ENCODE peak calls at places on chromosomes 12 and 14, in six cellular contexts. W is upper lobe of right lung, G is mesothelial cell of epicardium, T is AG09319, C is fibroblast of lung, R is cardiac fibroblast. L is an unnamed sample.
A peak's percentile ranks its signal among the peaks of the same experiment; 100 is the strongest.

GRCh38 chr14:67883717-67884116 is 64.1 kb downstream of the RAD51B start:
- DNase-seq in W (no peak), T (no peak), R (peak; percentile 56), C (peak; percentile 44), G (no peak), L (no peak)

GRCh38 chr12:94235894-94236293 is 87.5 kb downstream of the PLXNC1 start:
- DNase-seq in T (no peak), W (no peak), G (no peak), R (no peak), C (no peak), L (no peak)

GRCh38 chr14:99241314-99242035 is 30.5 kb downstream of the BCL11B start:
- DNase-seq in R (no peak), W (no peak), T (no peak), G (no peak), C (no peak), L (no peak)

GRCh38 chr12:82723093-82723492 is 36.4 kb downstream of the TMTC2 start:
- DNase-seq in C (no peak), T (no peak), W (no peak), G (no peak), R (no peak), L (no peak)

GRCh38 chr12:96456265-96456974 is 33.0 kb upstream of the CFAP54 start:
- DNase-seq in C (no peak), T (no peak), G (no peak), W (no peak), R (no peak), L (no peak)

GRCh38 chr12:109482894-109483293 is 5.5 kb downstream of the UBE3B start:
- DNase-seq in G (no peak), C (no peak), R (no peak), T (no peak), W (no peak), L (no peak)

GRCh38 chr14:80152166-80152565 is 59.1 kb downstream of the DIO2 start:
- DNase-seq in G (no peak), W (no peak), R (no peak), T (no peak), C (no peak), L (no peak)

GRCh38 chr12:51806896-51807295 is 41.6 kb downstream of the FIGNL2 start:
- DNase-seq in G (no peak), W (no peak), T (no peak), R (no peak), C (no peak), L (no peak)

GRCh38 chr14:64213853-64214570 is 80.2 kb downstream of the ESR2 start:
- DNase-seq in R (no peak), T (no peak), G (no peak), C (no peak), W (no peak), L (no peak)

GRCh38 chr12:111202237-111202592 is 166.7 kb downstream of the PHETA1 start:
- DNase-seq in W (no peak), R (no peak), C (no peak), G (no peak), T (no peak), L (no peak)

GRCh38 chr14:87156878-87157277 is 836.1 kb downstream of the GALC start:
- DNase-seq in T (no peak), C (no peak), W (no peak), R (no peak), G (no peak), L (no peak)

GRCh38 chr14:68549966-68550705 is 242.7 kb downstream of the ZFP36L1 start:
- DNase-seq in T (no peak), W (no peak), R (peak; percentile 70), G (no peak), C (peak; percentile 58), L (no peak)

GRCh38 chr12:67826946-67827719 is 162.1 kb upstream of the IFNG-AS1 start:
- DNase-seq in W (no peak), T (no peak), C (peak; percentile 9), R (peak; percentile 37), G (no peak), L (no peak)

GRCh38 chr14:66371776-66372175 is 114.4 kb upstream of the CCDC196 start:
- DNase-seq in C (no peak), G (no peak), T (no peak), W (no peak), R (no peak), L (no peak)

GRCh38 chr12:126937431-126937830 is 1329.5 kb upstream of the TMEM132C start:
- DNase-seq in W (no peak), G (no peak), R (no peak), C (no peak), T (no peak), L (no peak)

GRCh38 chr12:56385873-56386272 is 23.2 kb upstream of the APOF start:
- DNase-seq in R (no peak), T (no peak), W (no peak), C (no peak), G (no peak), L (no peak)

GRCh38 chr14:91401751-91402150 is 15.9 kb downstream of the CCDC88C start:
- DNase-seq in G (no peak), R (no peak), T (no peak), W (no peak), C (no peak), L (no peak)

GRCh38 chr12:48991247-48992050 is 7.7 kb downstream of the DDN start:
- DNase-seq in C (no peak), G (no peak), W (no peak), T (no peak), R (no peak), L (no peak)

GRCh38 chr12:48985901-48986300 is 7.8 kb downstream of the WNT1 start:
- DNase-seq in T (no peak), C (no peak), G (no peak), W (no peak), R (no peak), L (no peak)

GRCh38 chr12:48986720-48987291 is 8.7 kb downstream of the WNT1 start:
- DNase-seq in C (no peak), G (no peak), R (no peak), W (no peak), T (no peak), L (no peak)

GRCh38 chr12:48985475-48985897 is 7.4 kb downstream of the WNT1 start:
- DNase-seq in T (no peak), W (no peak), C (no peak), G (no peak), R (no peak), L (no peak)

DNA sequence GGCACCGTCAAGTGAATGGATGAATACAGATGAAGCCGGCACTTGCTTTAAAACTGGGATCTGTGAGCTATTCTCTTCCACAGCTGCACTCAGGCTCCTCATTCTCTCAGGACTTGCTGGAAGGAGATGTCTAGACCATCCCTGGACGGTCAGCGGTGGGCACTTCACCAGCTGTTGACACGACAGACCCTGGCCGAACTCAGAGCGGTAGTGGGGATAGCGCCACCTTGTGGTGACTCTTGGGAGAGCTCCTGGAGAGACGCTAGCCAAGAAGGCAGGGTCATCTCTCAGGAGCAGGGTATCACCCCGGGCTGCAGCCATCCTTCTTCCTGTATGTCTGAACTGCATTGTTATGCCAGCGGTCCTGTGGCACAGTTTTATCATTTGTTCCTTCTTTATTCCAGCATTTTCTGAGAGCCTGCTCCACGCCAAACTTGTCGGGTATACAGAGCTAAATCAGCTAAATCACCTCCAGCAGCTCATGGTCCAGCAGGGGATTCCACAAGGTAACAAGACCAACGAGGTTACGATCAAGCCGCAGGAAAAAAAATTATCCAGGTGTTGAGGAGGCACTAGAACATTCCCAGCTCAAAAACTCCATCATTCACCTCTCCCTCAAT is 10.0 kb downstream of the WNT1 start:
- DNase-seq in W (peak; percentile 80), R (peak; percentile 55), G (no peak), T (no peak), C (peak; percentile 49), L (peak; percentile 90)
- TF ChIP-seq CTCF in W (peak; percentile 84), R (peak; percentile 92), G (peak; percentile 86), T (peak; percentile 84), C (peak; percentile 63), L (no peak)

DNA sequence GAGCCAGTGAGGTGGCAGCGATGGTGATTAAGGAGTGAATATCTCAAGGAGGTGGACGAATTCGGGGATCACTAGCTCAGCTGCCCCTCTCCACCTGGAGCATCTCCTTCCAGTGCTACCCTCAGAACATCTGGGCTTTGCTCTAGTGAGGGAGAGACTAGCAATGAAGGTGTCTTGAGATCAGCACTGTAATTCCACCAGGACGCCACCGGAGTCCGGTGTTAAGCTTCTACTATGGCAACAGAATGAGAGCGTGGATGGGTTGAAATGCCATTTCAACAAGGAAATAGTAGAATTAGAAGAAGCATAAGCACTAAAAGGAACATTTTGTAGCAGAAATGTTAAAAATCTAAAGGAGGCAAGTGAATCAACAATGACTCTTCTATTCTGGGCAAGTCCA is 61.1 kb downstream of the NTF3 start:
- DNase-seq in G (no peak), R (no peak), W (no peak), T (no peak), C (no peak), L (no peak)
- TF ChIP-seq CTCF in G (no peak), R (no peak), W (no peak), T (no peak), C (peak; percentile 7), L (no peak)

DNA sequence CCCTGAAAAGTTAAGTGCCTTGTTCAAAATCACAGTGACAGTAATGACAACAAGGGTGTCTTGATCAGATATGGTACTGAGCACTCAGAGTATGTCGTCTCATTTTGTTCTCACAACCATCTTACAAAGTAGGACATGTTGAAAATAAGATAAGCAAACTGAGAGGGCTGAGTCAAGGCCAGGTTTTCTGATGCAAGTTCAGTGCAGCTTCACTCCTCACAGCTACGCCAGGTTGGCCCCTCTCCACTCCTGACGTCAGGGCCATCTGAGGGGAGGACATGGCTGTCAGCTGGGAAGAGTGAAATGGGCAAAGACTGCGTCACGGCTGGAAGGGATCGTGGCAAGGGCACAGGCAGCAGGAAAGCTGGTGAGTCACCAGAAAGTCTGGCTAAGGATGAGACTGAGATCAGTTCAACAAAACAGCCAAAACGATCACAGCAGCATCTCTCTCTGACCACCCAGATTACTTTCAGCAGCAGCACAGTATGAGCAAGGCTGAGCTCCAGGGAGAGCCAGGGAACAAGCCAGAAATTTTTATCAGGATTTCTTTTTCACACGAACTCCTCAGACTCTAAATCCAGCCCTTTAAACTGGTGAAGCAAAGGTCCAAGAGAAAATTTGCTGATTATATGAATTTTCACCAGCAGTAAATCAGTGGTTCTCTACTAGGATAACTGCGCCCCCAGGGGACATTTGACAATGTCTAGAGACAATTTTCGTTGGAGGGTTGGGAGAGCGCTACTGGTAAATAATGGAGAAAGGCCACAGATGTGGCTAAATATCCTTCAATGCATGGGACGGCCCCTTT is 297.9 kb upstream of the AMIGO2 start:
- DNase-seq in T (peak; percentile 98), G (no peak), C (peak; percentile 100), R (peak; percentile 100), W (peak; percentile 76), L (peak; percentile 98)
- TF ChIP-seq CTCF in T (no peak), G (no peak), C (no peak), R (no peak), W (no peak), L (no peak)

DNA sequence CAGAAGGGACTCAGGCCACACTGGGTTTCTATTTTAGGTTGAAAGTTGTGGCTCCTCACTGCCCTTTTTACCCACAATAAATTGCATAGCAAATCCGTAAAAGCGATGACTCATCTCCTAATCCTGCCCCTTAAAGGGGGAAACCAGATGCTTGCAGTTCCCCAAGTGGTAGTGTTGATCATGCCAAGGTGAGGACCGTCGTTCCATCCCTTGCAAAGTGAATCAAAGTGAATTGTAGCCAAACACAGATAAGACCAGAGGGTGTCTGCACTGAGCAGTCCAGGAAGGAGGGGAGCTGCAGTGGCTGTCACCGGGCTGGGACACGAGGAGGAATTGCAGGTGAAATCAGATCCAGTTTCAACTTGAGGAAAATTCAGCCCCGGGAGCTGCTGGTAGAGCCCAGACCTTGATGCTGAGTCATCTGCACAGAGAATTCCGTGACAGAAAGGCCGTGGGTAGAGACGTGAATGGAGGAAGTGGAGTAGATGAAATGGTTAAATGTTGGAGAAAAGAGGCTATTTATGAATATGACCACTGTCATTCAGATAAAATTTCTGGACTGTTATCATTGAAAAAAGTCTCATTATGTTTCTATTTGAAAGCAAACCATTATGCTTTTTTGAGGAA is 44.2 kb upstream of the MMP17 start:
- DNase-seq in W (no peak), R (peak; percentile 62), C (peak; percentile 82), T (peak; percentile 22), G (no peak), L (no peak)
- TF ChIP-seq CTCF in W (no peak), R (no peak), C (no peak), T (no peak), G (no peak), L (no peak)

L was measured in omental fat pad.